ENCODE peak calls at places on chromosomes 11 and 22, in ten cellular contexts. Z is ureter; S is GM23248; X is DMS53; I is stimulated activated CD8-positive, alpha-beta memory T cell treated with anti-CD3 and anti-CD28 coated beads, Interleukin-15, amount 100 ng/mL, for 4 hours; L is RPMI7951; W is AG09319; Y is foreskin fibroblast; T is effector memory CD4-positive, alpha-beta T cell; R is midbrain. H is an unnamed sample.

GRCh38 chr11:134079317-134079716 is 10.4 kb downstream of the JAM3 start:
- DNase-seq in S (peak), X (no peak), L (no peak), I (no peak), R (no peak), T (no peak), Y (no peak), W (no peak), Z (no peak), H (no peak)

GRCh38 chr11:38582151-38582550 is 1984.1 kb upstream of the RAG2 start:
- DNase-seq in I (no peak), T (no peak), Z (no peak), Y (no peak), S (no peak), R (no peak), X (no peak), W (no peak), L (no peak), H (no peak)

GRCh38 chr11:111465400-111465799 is 46.8 kb downstream of the BTG4 start:
- DNase-seq in T (no peak), Z (no peak), S (peak), X (no peak), W (no peak), L (peak), I (no peak), R (no peak), Y (peak), H (no peak)

GRCh38 chr11:85569525-85569924 is 57.6 kb downstream of the DLG2 start:
- DNase-seq in T (no peak), S (no peak), W (no peak), I (no peak), R (no peak), Z (no peak), Y (no peak), L (no peak), X (no peak), H (no peak)

GRCh38 chr11:76233196-76233921 is 27.1 kb upstream of the WNT11 start:
- DNase-seq in W (no peak), Y (no peak), X (no peak), S (no peak), R (no peak), T (no peak), Z (no peak), I (no peak), L (peak), H (no peak)

GRCh38 chr11:7563269-7563668 is 49.5 kb downstream of the PPFIBP2 start:
- DNase-seq in R (no peak), Y (peak), W (peak), S (no peak), L (no peak), X (no peak), T (no peak), Z (no peak), I (no peak), H (peak)

GRCh38 chr22:30858976-30859713 is 109.4 kb downstream of the MORC2 start:
- DNase-seq in Y (no peak), I (no peak), W (no peak), R (no peak), L (no peak), X (no peak), Z (no peak), T (no peak), S (no peak), H (no peak)

GRCh38 chr11:297666-298405 is 1.5 kb downstream of the IFITM5 start:
- DNase-seq in X (no peak), L (no peak), I (no peak), W (no peak), R (no peak), Z (no peak), T (no peak), S (peak), Y (peak), H (no peak)

GRCh38 chr11:84117394-84117793 is 831.2 kb upstream of the CCDC90B start:
- DNase-seq in R (no peak), Y (no peak), Z (no peak), W (no peak), T (no peak), L (no peak), I (no peak), X (peak), S (peak), H (no peak)

GRCh38 chr11:61507962-61508824 is at the start of gene LRRC10B:
- DNase-seq in X (peak), T (no peak), L (no peak), Y (peak), I (no peak), Z (no peak), W (no peak), R (no peak), S (peak), H (peak)

GRCh38 chr11:65207918-65208784 is 26.4 kb downstream of the CAPN1 start:
- DNase-seq in T (no peak), L (no peak), I (no peak), Z (no peak), R (no peak), S (no peak), W (no peak), X (no peak), Y (no peak), H (no peak)

GRCh38 chr11:74008373-74009229 is at the start of gene UCP3:
- DNase-seq in W (no peak), R (no peak), L (no peak), S (no peak), Z (no peak), X (peak), T (no peak), I (no peak), Y (no peak), H (peak)

GRCh38 chr11:60498853-60499252 is 6.3 kb downstream of the MS4A12 start:
- DNase-seq in X (no peak), S (peak), Y (no peak), T (no peak), R (no peak), L (no peak), Z (no peak), W (no peak), I (no peak), H (no peak)

GRCh38 chr11:72984448-72985077 is 157.6 kb downstream of the FCHSD2 start:
- DNase-seq in R (no peak), S (no peak), W (no peak), I (no peak), X (no peak), T (no peak), L (no peak), Y (no peak), Z (no peak), H (no peak)

GRCh38 chr11:1073261-1073724 is 1.4 kb upstream of the MUC2 start:
- DNase-seq in W (peak), X (peak), Z (peak), L (peak), S (peak), T (no peak), I (no peak), R (no peak), Y (peak), H (peak)

GRCh38 chr11:12410006-12410728 is 32.8 kb downstream of the PARVA start:
- DNase-seq in S (peak), Y (peak), I (no peak), R (no peak), W (no peak), X (peak), T (no peak), Z (no peak), L (peak), H (peak)

GRCh38 chr11:66607126-66607834 is 9.2 kb upstream of the RBM14 start:
- DNase-seq in L (peak), X (no peak), T (no peak), Z (peak), Y (peak), S (peak), I (no peak), W (peak), R (peak), H (no peak)

GRCh38 chr11:92628401-92629292 is 340.8 kb upstream of the MTNR1B start:
- DNase-seq in X (peak), S (peak), Y (no peak), R (no peak), L (no peak), T (no peak), I (no peak), Z (no peak), W (no peak), H (peak)

GRCh38 chr11:16785520-16786128 is 47.2 kb downstream of the C11orf58 start:
- DNase-seq in Z (peak), Y (peak), S (peak), T (peak), L (peak), X (peak), R (peak), I (peak), W (peak), H (peak)

GRCh38 chr11:15307600-15307999 is 192.9 kb downstream of the INSC start:
- DNase-seq in Z (no peak), W (no peak), T (no peak), Y (no peak), L (no peak), I (no peak), R (no peak), S (no peak), X (no peak), H (peak)

GRCh38 chr11:120819437-120819836 is 204.5 kb upstream of the TBCEL start:
- DNase-seq in S (no peak), Z (no peak), T (no peak), L (no peak), I (no peak), Y (no peak), W (no peak), X (no peak), R (no peak), H (no peak)